ENCODE peak calls at places on chromosomes 3 and 15, in six cellular contexts. V is transverse colon; H is NK-92 treated with Interleukin-12 subunit alpha and Interleukin-12 subunit beta, amount 100 ng/mL, for 24 hours; C is EL; G is nephron progenitor cell; K is GM18507. M is an unnamed sample.

GRCh38 chr3:8643693-8644365 is 769 bp downstream of the SSUH2 start:
- DNase-seq in V (no peak), H (no peak), C (no peak), G (no peak), K (no peak), M (no peak)

GRCh38 chr3:106206165-106206564 is 337.4 kb upstream of the CBLB start:
- DNase-seq in V (no peak), H (no peak), C (peak; percentile 37), G (peak; percentile 4), K (peak; percentile 8), M (peak; percentile 66)

GRCh38 chr15:75809986-75810750 is 33.1 kb upstream of the UBE2Q2 start:
- DNase-seq in V (peak; percentile 26), H (no peak), C (peak; percentile 37), G (no peak), K (no peak), M (no peak)

GRCh38 chr15:29141908-29142747 is 127.5 kb downstream of the NSMCE3 start:
- DNase-seq in V (peak; percentile 17), H (no peak), C (no peak), G (no peak), K (peak; percentile 14), M (no peak)

GRCh38 chr15:98960555-98961050 is 47.0 kb downstream of the PGPEP1L start:
- DNase-seq in V (no peak), H (no peak), C (no peak), G (no peak), K (no peak), M (no peak)

GRCh38 chr15:33458421-33458820 is 147.7 kb downstream of the RYR3 start:
- DNase-seq in V (no peak), H (no peak), C (no peak), G (no peak), K (no peak), M (no peak)

GRCh38 chr15:66937588-66937987 is 127.8 kb upstream of the SMAD3 start:
- DNase-seq in V (no peak), H (no peak), C (no peak), G (no peak), K (no peak), M (no peak)

GRCh38 chr3:188993140-188993539 is 178.6 kb upstream of the TPRG1 start:
- DNase-seq in V (no peak), H (no peak), C (no peak), G (no peak), K (no peak), M (no peak)

GRCh38 chr15:101187820-101188516 is 63.9 kb downstream of the CHSY1 start:
- DNase-seq in V (no peak), H (no peak), C (peak; percentile 91), G (no peak), K (no peak), M (peak; percentile 73)

GRCh38 chr3:124492824-124493223 is 237.4 kb upstream of the UMPS start:
- DNase-seq in V (peak; percentile 69), H (peak; percentile 7), C (peak; percentile 44), G (peak; percentile 13), K (no peak), M (no peak)

GRCh38 chr3:75395601-75396315 is 268.4 kb upstream of the FRG2C start:
- DNase-seq in V (no peak), H (no peak), C (no peak), G (no peak), K (no peak), M (no peak)

GRCh38 chr3:128619146-128619890 is 31.3 kb downstream of the RPN1 start:
- DNase-seq in V (no peak), H (peak; percentile 45), C (peak; percentile 87), G (no peak), K (no peak), M (peak; percentile 76)

GRCh38 chr15:82952156-82953081 is at the start of gene HOMER2:
- DNase-seq in V (peak; percentile 15), H (no peak), C (peak; percentile 19), G (peak; percentile 71), K (no peak), M (no peak)

GRCh38 chr3:3177861-3178497 is 1.5 kb downstream of the CRBN start:
- DNase-seq in V (no peak), H (no peak), C (no peak), G (no peak), K (no peak), M (no peak)

GRCh38 chr3:55968331-55968730 is 481.2 kb upstream of the WNT5A start:
- DNase-seq in V (no peak), H (no peak), C (no peak), G (no peak), K (no peak), M (peak; percentile 2)

GRCh38 chr15:48925714-48926223 is 38.0 kb downstream of the SHC4 start:
- DNase-seq in V (no peak), H (no peak), C (peak; percentile 94), G (no peak), K (no peak), M (peak; percentile 81)

GRCh38 chr15:34365073-34365825 is 1.7 kb downstream of the LPCAT4 start:
- DNase-seq in V (no peak), H (no peak), C (no peak), G (no peak), K (no peak), M (no peak)

GRCh38 chr3:151169700-151170224 is 33.3 kb downstream of the GPR171 start:
- DNase-seq in V (peak; percentile 32), H (no peak), C (no peak), G (no peak), K (no peak), M (no peak)

GRCh38 chr3:53765753-53766152 is 80.5 kb downstream of the CHDH start:
- DNase-seq in V (no peak), H (no peak), C (no peak), G (no peak), K (no peak), M (no peak)